ENCODE peak calls at places on chromosomes 7 and 10, in eight cellular contexts. S, R, T, O, B, C, W and M are unnamed samples.

GRCh38 chr7:131307627-131308026 is 20.0 kb upstream of the MKLN1 start:
- DNase-seq in S (no peak), R (no peak), T (no peak), O (no peak), B (no peak), C (no peak), W (no peak), M (no peak)

GRCh38 chr10:116723428-116724281 is 18.7 kb downstream of the HSPA12A start:
- DNase-seq in S (no peak), R (no peak), T (no peak), O (no peak), B (no peak), C (no peak), W (no peak), M (no peak)

GRCh38 chr7:140562921-140563600 is 77.6 kb downstream of the DENND2A start:
- DNase-seq in S (no peak), R (no peak), T (no peak), O (no peak), B (peak), C (peak), W (peak), M (no peak)

GRCh38 chr10:70317272-70317942 is 33.6 kb upstream of the NPFFR1 start:
- DNase-seq in S (peak), R (no peak), T (no peak), O (no peak), B (no peak), C (no peak), W (no peak), M (no peak)

GRCh38 chr10:1056326-1057105 is at the start of gene WDR37:
- DNase-seq in S (peak), R (peak), T (peak), O (peak), B (peak), C (peak), W (peak), M (peak)

GRCh38 chr10:108362306-108362705 is 1197.8 kb upstream of the SORCS1 start:
- DNase-seq in S (no peak), R (no peak), T (no peak), O (no peak), B (no peak), C (no peak), W (peak), M (no peak)

GRCh38 chr7:30278386-30278785 is 6.0 kb upstream of the ZNRF2 start:
- DNase-seq in S (no peak), R (no peak), T (no peak), O (no peak), B (no peak), C (no peak), W (no peak), M (no peak)

GRCh38 chr7:149027055-149027454 is 1.2 kb downstream of the PDIA4 start:
- DNase-seq in S (no peak), R (no peak), T (no peak), O (no peak), B (no peak), C (no peak), W (no peak), M (no peak)

GRCh38 chr7:112079671-112080070 is 126.5 kb downstream of the DOCK4 start:
- DNase-seq in S (no peak), R (no peak), T (no peak), O (no peak), B (peak), C (peak), W (peak), M (no peak)

GRCh38 chr10:44858988-44859387 is 52.1 kb upstream of the TMEM72 start:
- DNase-seq in S (no peak), R (no peak), T (no peak), O (no peak), B (no peak), C (no peak), W (no peak), M (no peak)

GRCh38 chr7:95527033-95527775 is 41.5 kb downstream of the ASB4 start:
- DNase-seq in S (peak), R (peak), T (peak), O (peak), B (peak), C (peak), W (peak), M (peak)

GRCh38 chr7:6157685-6158423 is 114.6 kb downstream of the CYTH3 start:
- DNase-seq in S (no peak), R (no peak), T (no peak), O (no peak), B (no peak), C (no peak), W (no peak), M (no peak)

GRCh38 chr7:117399820-117400422 is 27.4 kb downstream of the ASZ1 start:
- DNase-seq in S (no peak), R (no peak), T (no peak), O (no peak), B (peak), C (peak), W (peak), M (no peak)

GRCh38 chr10:31490858-31491504 is 172.0 kb downstream of the ZEB1 start:
- DNase-seq in S (peak), R (no peak), T (no peak), O (no peak), B (peak), C (peak), W (peak), M (no peak)

GRCh38 chr7:102891693-102892261 is 21.0 kb upstream of the LRRC17 start:
- DNase-seq in S (peak), R (peak), T (peak), O (no peak), B (peak), C (peak), W (peak), M (no peak)

GRCh38 chr10:70620020-70620289 is 17.4 kb upstream of the PRF1 start:
- DNase-seq in S (no peak), R (no peak), T (no peak), O (no peak), B (no peak), C (no peak), W (no peak), M (no peak)

GRCh38 chr10:129958118-129958685 is 5.9 kb downstream of the EBF3 start:
- DNase-seq in S (no peak), R (no peak), T (no peak), O (peak), B (no peak), C (peak), W (no peak), M (no peak)

GRCh38 chr10:73997479-73997805 is 474 bp upstream of the VCL start:
- DNase-seq in S (peak), R (no peak), T (peak), O (no peak), B (no peak), C (no peak), W (no peak), M (no peak)

GRCh38 chr7:126959649-126960048 is 293.1 kb downstream of the GRM8 start:
- DNase-seq in S (no peak), R (no peak), T (no peak), O (no peak), B (no peak), C (no peak), W (no peak), M (no peak)

GRCh38 chr7:81462672-81463071 is 307.2 kb downstream of the HGF start:
- DNase-seq in S (no peak), R (no peak), T (no peak), O (no peak), B (peak), C (peak), W (peak), M (no peak)

GRCh38 chr7:24472093-24472492 is 101.2 kb upstream of the PALS2 start:
- DNase-seq in S (no peak), R (no peak), T (no peak), O (no peak), B (no peak), C (no peak), W (no peak), M (no peak)

GRCh38 chr10:63430091-63430998 is 35.4 kb downstream of the JMJD1C start:
- DNase-seq in S (peak), R (no peak), T (no peak), O (no peak), B (peak), C (peak), W (peak), M (no peak)

GRCh38 chr7:44158060-44158872 is 17.1 kb upstream of the MYL7 start:
- DNase-seq in S (no peak), R (no peak), T (no peak), O (no peak), B (no peak), C (no peak), W (no peak), M (peak)

GRCh38 chr7:29146082-29146706 is at the start of gene CPVL:
- DNase-seq in S (peak), R (peak), T (peak), O (peak), B (no peak), C (no peak), W (peak), M (no peak)

GRCh38 chr10:34520084-34520483 is 295.0 kb downstream of the PARD3 start:
- DNase-seq in S (no peak), R (no peak), T (no peak), O (no peak), B (no peak), C (no peak), W (no peak), M (no peak)

GRCh38 chr10:61063911-61064310 is 119.9 kb upstream of the RHOBTB1 start:
- DNase-seq in S (no peak), R (no peak), T (no peak), O (no peak), B (no peak), C (no peak), W (peak), M (no peak)

GRCh38 chr7:154863766-154864530 is 139.0 kb downstream of the PAXIP1 start:
- DNase-seq in S (no peak), R (no peak), T (no peak), O (no peak), B (no peak), C (no peak), W (no peak), M (peak)

GRCh38 chr10:85152488-85152887 is 824.1 kb downstream of the CCSER2 start:
- DNase-seq in S (no peak), R (no peak), T (no peak), O (no peak), B (no peak), C (no peak), W (no peak), M (no peak)

GRCh38 chr7:47647213-47647985 is 65.5 kb upstream of the TNS3 start:
- DNase-seq in S (peak), R (no peak), T (no peak), O (no peak), B (no peak), C (no peak), W (no peak), M (no peak)

GRCh38 chr10:43816351-43817321 is 168.0 kb upstream of the ZNF32 start:
- DNase-seq in S (no peak), R (no peak), T (peak), O (peak), B (peak), C (peak), W (peak), M (no peak)

GRCh38 chr7:410395-410910 is 109.2 kb downstream of the PDGFA start:
- DNase-seq in S (no peak), R (no peak), T (no peak), O (no peak), B (no peak), C (no peak), W (no peak), M (peak)

GRCh38 chr7:18457832-18458231 is 37.7 kb upstream of the HDAC9 start:
- DNase-seq in S (peak), R (no peak), T (no peak), O (no peak), B (no peak), C (peak), W (no peak), M (no peak)

GRCh38 chr7:101507791-101508252 is 121.3 kb downstream of the MYL10 start:
- DNase-seq in S (peak), R (no peak), T (peak), O (no peak), B (peak), C (peak), W (peak), M (no peak)

GRCh38 chr10:260819-261429 is 125.7 kb downstream of the ZMYND11 start:
- DNase-seq in S (no peak), R (no peak), T (no peak), O (no peak), B (no peak), C (no peak), W (no peak), M (no peak)

GRCh38 chr10:116536810-116537209 is 8.9 kb upstream of the PNLIP start:
- DNase-seq in S (no peak), R (no peak), T (no peak), O (no peak), B (no peak), C (no peak), W (no peak), M (no peak)

GRCh38 chr10:48548531-48549135 is 56.2 kb downstream of the ARHGAP22 start:
- DNase-seq in S (no peak), R (no peak), T (no peak), O (no peak), B (no peak), C (no peak), W (no peak), M (no peak)

GRCh38 chr10:98852686-98853085 is 383.0 kb downstream of the HPSE2 start:
- DNase-seq in S (no peak), R (no peak), T (no peak), O (no peak), B (no peak), C (no peak), W (peak), M (no peak)

GRCh38 chr10:130884456-130884855 is 427.1 kb downstream of the TCERG1L start:
- DNase-seq in S (no peak), R (no peak), T (no peak), O (no peak), B (no peak), C (no peak), W (no peak), M (no peak)

GRCh38 chr7:16268821-16269768 is 152.2 kb downstream of the CRPPA start:
- DNase-seq in S (no peak), R (no peak), T (no peak), O (no peak), B (peak), C (peak), W (peak), M (no peak)

DNA sequence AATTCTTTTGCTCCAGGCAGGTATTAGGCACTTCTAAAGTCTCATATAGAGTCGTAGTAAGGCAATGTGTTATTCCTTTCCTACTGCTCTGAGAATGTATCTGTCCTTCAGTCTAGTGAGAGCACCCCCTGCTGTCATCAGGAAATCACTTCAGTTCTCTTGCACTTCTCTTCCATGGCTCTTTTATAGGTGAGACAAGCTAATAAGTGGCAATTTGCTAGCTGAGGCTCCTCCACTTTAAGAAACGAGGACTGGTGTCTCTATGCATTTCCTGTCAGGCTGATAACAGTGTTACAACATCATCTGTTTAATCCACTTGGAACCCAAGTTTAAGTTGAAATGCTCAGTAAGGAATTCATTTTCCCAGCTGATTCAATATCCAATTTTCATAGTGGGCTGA is 350.6 kb downstream of the TFEC start:
- DNase-seq in S (peak), R (no peak), T (peak), O (no peak), B (peak), C (peak), W (peak), M (no peak)
- TF ChIP-seq CTCF in S (peak), R (no peak), T (peak), O (peak), B (peak), C (peak), W (peak), M (no peak)

GRCh38 chr10:101777857-101778145 is 1.9 kb upstream of the FGF8 start:
- DNase-seq in S (no peak), R (no peak), T (no peak), O (no peak), B (no peak), C (no peak), W (no peak), M (peak)

GRCh38 chr10:101780187-101780817 is 2.9 kb downstream of the NPM3 start:
- DNase-seq in S (no peak), R (no peak), T (no peak), O (no peak), B (no peak), C (no peak), W (no peak), M (peak)

GRCh38 chr10:101779544-101780186 is 3.6 kb downstream of the NPM3 start:
- DNase-seq in S (peak), R (peak), T (peak), O (peak), B (peak), C (peak), W (peak), M (peak)

GRCh38 chr10:101778151-101778780 is 2.4 kb upstream of the FGF8 start:
- DNase-seq in S (no peak), R (no peak), T (no peak), O (no peak), B (no peak), C (no peak), W (no peak), M (peak)

GRCh38 chr10:101778781-101779543 is 3.0 kb upstream of the FGF8 start:
- DNase-seq in S (peak), R (no peak), T (peak), O (no peak), B (peak), C (peak), W (peak), M (peak)
- H3K4me3 ChIP-seq in S (peak), R (peak), T (peak), O (peak), B (no peak), C (peak), W (peak), M (peak)

GRCh38 chr7:11458736-11459483 is 373.1 kb downstream of the THSD7A start:
- DNase-seq in S (peak), R (no peak), T (no peak), O (no peak), B (peak), C (peak), W (peak), M (no peak)

GRCh38 chr7:11461999-11462398 is 370.0 kb downstream of the THSD7A start:
- DNase-seq in S (no peak), R (no peak), T (no peak), O (no peak), B (no peak), C (no peak), W (no peak), M (no peak)

GRCh38 chr7:11452491-11452890 is 379.5 kb downstream of the THSD7A start:
- DNase-seq in S (no peak), R (no peak), T (no peak), O (no peak), B (no peak), C (no peak), W (no peak), M (no peak)

GRCh38 chr7:11457419-11457818 is 374.6 kb downstream of the THSD7A start:
- DNase-seq in S (peak), R (no peak), T (no peak), O (no peak), B (no peak), C (no peak), W (no peak), M (no peak)

DNA sequence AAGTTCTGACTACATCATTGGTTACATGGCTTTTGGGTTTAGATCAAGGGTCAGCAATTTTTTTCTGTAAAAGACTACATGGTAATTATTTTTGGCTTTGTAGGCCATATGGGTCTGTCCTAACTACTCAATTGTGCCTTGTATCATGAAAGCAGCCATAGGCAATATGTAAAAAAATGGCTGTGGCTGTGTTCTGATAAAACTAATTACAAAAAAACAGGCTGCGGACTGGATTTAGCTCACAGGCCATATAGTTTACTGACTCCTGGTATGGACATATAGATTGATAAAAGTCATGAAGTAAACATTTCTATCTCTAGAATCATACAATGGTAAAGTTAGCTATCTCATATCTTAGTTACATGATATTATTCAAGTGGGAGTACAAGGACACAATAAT is 375.4 kb downstream of the THSD7A start:
- DNase-seq in S (no peak), R (no peak), T (no peak), O (no peak), B (no peak), C (no peak), W (no peak), M (no peak)
- TF ChIP-seq CTCF in S (no peak), R (no peak), T (no peak), O (no peak), B (no peak), C (no peak), W (no peak), M (no peak)

GRCh38 chr10:118594392-118595063 is 920 bp downstream of the PRLHR start:
- DNase-seq in S (peak), R (no peak), T (no peak), O (peak), B (peak), C (peak), W (peak), M (no peak)
- H3K4me3 ChIP-seq in S (no peak), R (no peak), T (no peak), O (no peak), B (no peak), C (no peak), W (no peak), M (no peak)

GRCh38 chr7:90965211-90965610 is 299.0 kb upstream of the FZD1 start:
- DNase-seq in S (no peak), R (no peak), T (no peak), O (no peak), B (no peak), C (no peak), W (no peak), M (no peak)
- TF ChIP-seq CTCF in S (no peak), R (no peak), T (no peak), O (no peak), B (no peak), C (no peak), W (no peak), M (no peak)

GRCh38 chr7:150461520-150461919 is 11.1 kb downstream of the GIMAP8 start:
- DNase-seq in S (no peak), R (no peak), T (no peak), O (no peak), B (no peak), C (no peak), W (no peak), M (no peak)

GRCh38 chr7:150464962-150465361 is 14.5 kb downstream of the GIMAP8 start:
- DNase-seq in S (no peak), R (no peak), T (no peak), O (no peak), B (no peak), C (no peak), W (no peak), M (no peak)

GRCh38 chr7:150465414-150465813 is 15.0 kb downstream of the GIMAP8 start:
- DNase-seq in S (no peak), R (no peak), T (no peak), O (no peak), B (no peak), C (no peak), W (no peak), M (no peak)

GRCh38 chr7:150463461-150463860 is 13.0 kb downstream of the GIMAP8 start:
- DNase-seq in S (no peak), R (no peak), T (no peak), O (no peak), B (no peak), C (no peak), W (no peak), M (no peak)

DNA sequence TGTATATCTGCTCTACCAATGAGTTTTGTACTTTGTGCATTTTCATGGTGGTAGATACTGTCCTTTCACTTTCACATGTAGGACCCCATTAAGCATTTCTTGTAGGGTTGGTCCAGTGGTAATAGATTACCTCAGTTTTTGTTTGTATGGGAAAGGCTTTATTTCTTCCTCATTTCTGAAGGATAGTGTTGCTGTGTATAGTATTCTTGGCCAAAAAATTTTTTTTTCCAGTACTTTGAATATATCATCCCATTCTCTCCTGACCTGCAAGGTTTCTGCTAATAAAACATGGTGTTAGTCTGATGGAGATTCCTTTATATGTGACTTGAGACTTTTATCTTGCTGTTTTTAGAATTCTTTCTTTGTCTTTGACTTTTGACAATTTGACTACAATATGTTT is 12.0 kb downstream of the GIMAP8 start:
- DNase-seq in S (no peak), R (no peak), T (no peak), O (no peak), B (no peak), C (no peak), W (no peak), M (no peak)
- H3K4me3 ChIP-seq in S (no peak), R (no peak), T (no peak), O (no peak), B (no peak), C (no peak), W (no peak), M (no peak)